ENCODE peak calls at places on chromosomes 1 and 21, in five cellular contexts. R is tibial artery, E is fibroblast of lung, Y is left ventricle myocardium inferior, Z is lower lobe of right lung. P is an unnamed sample. For H3K4me1, the result is how much of the 10 kb centered on the place peaks cover.

GRCh38 chr1:229803601-229804217 is 177.7 kb downstream of the URB2 start:
- DNase-seq in R (no peak), E (no peak), Y (no peak), Z (no peak), P (no peak)

GRCh38 chr1:25442178-25442577 is 11.5 kb downstream of the MACO1 start:
- DNase-seq in R (no peak), E (peak), Y (no peak), Z (no peak), P (no peak)

GRCh38 chr1:233613252-233614172 is at the start of gene KCNK1:
- DNase-seq in R (peak), E (peak), Y (peak), Z (peak), P (peak)

GRCh38 chr1:109115685-109116084 is 1.8 kb downstream of the ELAPOR1 start:
- DNase-seq in R (no peak), E (no peak), Y (no peak), Z (no peak), P (no peak)

GRCh38 chr1:76770979-76771378 is 96.3 kb upstream of the ST6GALNAC5 start:
- DNase-seq in R (no peak), E (no peak), Y (no peak), Z (no peak), P (no peak)

GRCh38 chr1:21165632-21166031 is 11.1 kb downstream of the EIF4G3 start:
- DNase-seq in R (no peak), E (peak), Y (no peak), Z (no peak), P (no peak)

GRCh38 chr1:19735419-19736127 is 64.1 kb downstream of the TMCO4 start:
- DNase-seq in R (peak), E (peak), Y (peak), Z (no peak), P (no peak)

GRCh38 chr1:204104331-204105222 is 31.7 kb downstream of the SOX13 start:
- DNase-seq in R (no peak), E (peak), Y (no peak), Z (no peak), P (no peak)

GRCh38 chr1:43349594-43350306 is 9.0 kb upstream of the CDC20 start:
- DNase-seq in R (peak), E (peak), Y (no peak), Z (no peak), P (no peak)

GRCh38 chr1:55926906-55927471 is 652.4 kb downstream of the PLPP3 start:
- DNase-seq in R (no peak), E (peak), Y (no peak), Z (no peak), P (no peak)
- H3K4me1 ChIP-seq in R (under half), E (under half), Y (under half), Z (under half), P (under half)

GRCh38 chr1:205249651-205250050 is 21.9 kb downstream of the TMCC2 start:
- DNase-seq in R (no peak), E (no peak), Y (no peak), Z (no peak), P (no peak)

GRCh38 chr1:205250699-205251098 is 23.0 kb downstream of the TMCC2 start:
- DNase-seq in R (no peak), E (no peak), Y (no peak), Z (no peak), P (no peak)

GRCh38 chr1:205247130-205247921 is 19.6 kb downstream of the TMCC2 start:
- DNase-seq in R (peak), E (no peak), Y (no peak), Z (no peak), P (peak)

GRCh38 chr1:205248793-205249601 is 21.3 kb downstream of the TMCC2 start:
- DNase-seq in R (peak), E (peak), Y (peak), Z (peak), P (peak)

GRCh38 chr1:205251576-205251975 is 23.8 kb downstream of the TMCC2 start:
- DNase-seq in R (no peak), E (peak), Y (no peak), Z (no peak), P (no peak)
- H3K4me1 ChIP-seq in R (under half), E (under half), Y (under half), Z (under half), P (under half)

GRCh38 chr1:225943582-225943981 is 2.6 kb upstream of the LEFTY2 start:
- DNase-seq in R (no peak), E (no peak), Y (no peak), Z (no peak), P (no peak)
- H3K4me1 ChIP-seq in R (under half), E (under half), Y (under half), Z (under half), P (under half)

GRCh38 chr1:89953929-89954328 is 41.0 kb upstream of the ZNF326 start:
- DNase-seq in R (no peak), E (no peak), Y (no peak), Z (no peak), P (no peak)

GRCh38 chr1:89953072-89953626 is 41.8 kb upstream of the ZNF326 start:
- DNase-seq in R (no peak), E (peak), Y (no peak), Z (no peak), P (no peak)

GRCh38 chr1:89955806-89956205 is 39.1 kb upstream of the ZNF326 start:
- DNase-seq in R (no peak), E (no peak), Y (no peak), Z (no peak), P (no peak)

GRCh38 chr1:89955311-89955710 is 39.6 kb upstream of the ZNF326 start:
- DNase-seq in R (no peak), E (no peak), Y (no peak), Z (no peak), P (no peak)

GRCh38 chr1:89954401-89954800 is 40.5 kb upstream of the ZNF326 start:
- DNase-seq in R (no peak), E (no peak), Y (no peak), Z (no peak), P (no peak)
- H3K4me1 ChIP-seq in R (under half), E (under half), Y (under half), Z (under half), P (under half)

GRCh38 chr21:44926364-44927101 is 5.8 kb upstream of the ITGB2 start:
- DNase-seq in R (peak), E (peak), Y (peak), Z (peak), P (no peak)
- H3K4me1 ChIP-seq in R (under half), E (under half), Y (under half), Z (half or more), P (under half)

GRCh38 chr1:175277778-175278177 is 85.2 kb upstream of the KIAA0040 start:
- DNase-seq in R (no peak), E (no peak), Y (no peak), Z (no peak), P (no peak)
- H3K4me1 ChIP-seq in R (under half), E (under half), Y (under half), Z (under half), P (under half)

P was measured in ovary.